ENCODE peak calls at places on chromosomes 4 and X, in nine cellular contexts. B is tibial artery; N is Right ventricle myocardium superior; Y is stimulated activated naive CD8-positive, alpha-beta T cell treated with anti-CD3 and anti-CD28 coated beads, Interleukin-15, Interleukin-2, amounts not matched to agents 100 U/mL and 50 U/mL, for 24 hours; L is ACHN; Q is WERI-Rb-1; R is mammary epithelial cell; O is activated T-helper 9 cell treated with anti-CD3 and anti-CD28 coated beads, Interleukin-2, amount 50 U/mL, for 16 hours; C is activated T-helper 1 cell treated with anti-CD3 and anti-CD28 coated beads, Interleukin-2, amount 50 U/mL, for 16 hours. V is an unnamed sample.

GRCh38 chr4:8077181-8078108 is 81.2 kb downstream of the ABLIM2 start:
- DNase-seq in L (no peak), C (no peak), O (no peak), B (no peak), R (no peak), N (no peak), Q (no peak), Y (no peak), V (no peak)

GRCh38 chrX:153245288-153245731 is 66.2 kb downstream of the MAGEA1 start:
- DNase-seq in N (no peak), C (no peak), O (no peak), L (peak), Q (peak), Y (no peak), B (no peak), R (no peak), V (no peak)

GRCh38 chr4:38069271-38069760 is 109.1 kb downstream of the PTTG2 start:
- DNase-seq in C (no peak), B (no peak), N (no peak), R (peak), L (no peak), Q (no peak), O (no peak), Y (peak), V (no peak)

GRCh38 chr4:98283219-98284199 is 22.3 kb downstream of the RAP1GDS1 start:
- DNase-seq in Q (no peak), N (no peak), C (no peak), O (no peak), R (peak), B (no peak), Y (no peak), L (no peak), V (no peak)

GRCh38 chr4:185227131-185227551 is 17.7 kb downstream of the SNX25 start:
- DNase-seq in L (peak), N (no peak), C (no peak), B (no peak), Q (no peak), Y (no peak), R (no peak), O (no peak), V (no peak)

GRCh38 chr4:13089659-13089998 is 394.5 kb downstream of the RAB28 start:
- DNase-seq in N (no peak), R (no peak), C (no peak), L (no peak), O (no peak), Y (no peak), Q (no peak), B (no peak), V (no peak)

GRCh38 chrX:69616520-69617203 is 749 bp downstream of the EDA start:
- DNase-seq in Q (peak), L (no peak), O (peak), Y (peak), C (no peak), B (peak), R (no peak), N (peak), V (no peak)

GRCh38 chrX:125439194-125439849 is 119.7 kb downstream of the TEX13C start:
- DNase-seq in B (no peak), O (no peak), N (no peak), Y (no peak), L (no peak), C (no peak), Q (no peak), R (no peak), V (no peak)

GRCh38 chr4:47705326-47705981 is 132.4 kb downstream of the CORIN start:
- DNase-seq in R (no peak), Y (no peak), Q (no peak), C (no peak), B (no peak), O (no peak), N (no peak), L (peak), V (peak)